ENCODE peak calls at places on chromosome 10, in seven cellular contexts. I, H, C, U, K, Y and Q are unnamed samples.

GRCh38 chr10:61793760-61794713 is 107.5 kb upstream of the ARID5B start:
- DNase-seq in H (peak), I (peak), U (no peak), C (no peak), Y (peak), K (peak), Q (no peak)

GRCh38 chr10:129320340-129320739 is 146.7 kb upstream of the MGMT start:
- DNase-seq in H (no peak), I (no peak), K (no peak), Y (no peak), U (no peak), C (no peak), Q (no peak)

GRCh38 chr10:112374724-112375541 is 1.0 kb downstream of the ACSL5 start:
- DNase-seq in K (no peak), C (peak), Y (no peak), H (no peak), U (no peak), I (no peak), Q (peak)

GRCh38 chr10:24957624-24958435 is 5.4 kb upstream of the PRTFDC1 start:
- DNase-seq in K (no peak), Y (peak), C (no peak), I (peak), H (peak), U (no peak), Q (no peak)

GRCh38 chr10:5544216-5544805 is 19.6 kb downstream of the CALML3 start:
- DNase-seq in H (no peak), Y (no peak), U (no peak), K (no peak), I (no peak), C (no peak), Q (peak)

GRCh38 chr10:31101123-31101522 is 69.5 kb upstream of the ZNF438 start:
- DNase-seq in C (peak), I (peak), U (peak), K (no peak), Y (peak), H (peak), Q (no peak)

GRCh38 chr10:33706746-33707145 is 372.3 kb upstream of the NRP1 start:
- DNase-seq in Y (no peak), C (no peak), H (peak), K (no peak), I (peak), U (no peak), Q (no peak)

GRCh38 chr10:78868861-78869260 is 199.9 kb upstream of the ZMIZ1 start:
- DNase-seq in H (no peak), U (no peak), C (no peak), K (no peak), I (no peak), Y (no peak), Q (no peak)

GRCh38 chr10:114304566-114305421 is 65.7 kb downstream of the VWA2 start:
- DNase-seq in U (peak), K (peak), C (peak), I (no peak), Y (peak), H (no peak), Q (no peak)

GRCh38 chr10:112946649-112947048 is 3.4 kb upstream of the TCF7L2 start:
- DNase-seq in I (no peak), Y (no peak), H (no peak), K (no peak), U (no peak), C (no peak), Q (no peak)

GRCh38 chr10:68330852-68331454 is 911 bp upstream of the HNRNPH3 start:
- DNase-seq in K (no peak), I (no peak), U (no peak), C (no peak), Y (no peak), H (peak), Q (peak)

GRCh38 chr10:5609952-5610616 is 56.3 kb downstream of the ASB13 start:
- DNase-seq in Y (no peak), K (no peak), U (no peak), H (no peak), I (no peak), C (no peak), Q (no peak)

GRCh38 chr10:49632406-49633317 is 18.8 kb downstream of the CHAT start:
- DNase-seq in H (peak), C (no peak), I (no peak), Y (no peak), U (no peak), K (no peak), Q (no peak)

GRCh38 chr10:23172846-23173548 is 19.1 kb upstream of the PTF1A start:
- DNase-seq in K (no peak), Y (no peak), U (no peak), C (no peak), I (no peak), H (no peak), Q (no peak)

GRCh38 chr10:510415-510881 is 179.0 kb downstream of the DIP2C start:
- DNase-seq in I (no peak), Y (no peak), U (no peak), C (no peak), K (no peak), H (peak), Q (no peak)

GRCh38 chr10:59465089-59465488 is 102.7 kb upstream of the FAM13C start:
- DNase-seq in H (peak), U (no peak), Y (peak), C (no peak), K (peak), I (peak), Q (no peak)

GRCh38 chr10:102113956-102114857 is 6.0 kb downstream of the LDB1 start:
- DNase-seq in Y (peak), I (no peak), K (peak), U (no peak), C (no peak), H (no peak), Q (no peak)

GRCh38 chr10:50322075-50322474 is 70.8 kb upstream of the ASAH2 start:
- DNase-seq in H (peak), Y (peak), K (no peak), U (no peak), C (no peak), I (no peak), Q (no peak)

GRCh38 chr10:74855027-74855426 is 28.6 kb downstream of the KAT6B start:
- DNase-seq in H (no peak), C (no peak), K (no peak), U (no peak), I (no peak), Y (no peak), Q (no peak)

GRCh38 chr10:93947055-93947454 is 46.7 kb upstream of the PLCE1 start:
- DNase-seq in C (no peak), Y (peak), H (peak), I (peak), U (no peak), K (no peak), Q (no peak)

GRCh38 chr10:28661035-28661434 is 16.3 kb upstream of the BAMBI start:
- DNase-seq in K (no peak), H (peak), C (no peak), Y (peak), I (peak), U (no peak), Q (no peak)

GRCh38 chr10:47359101-47359500 is 10.9 kb downstream of the RBP3 start:
- DNase-seq in H (no peak), K (no peak), C (no peak), Y (no peak), U (no peak), I (no peak), Q (no peak)

GRCh38 chr10:68543004-68543918 is 15.9 kb upstream of the SLC25A16 start:
- DNase-seq in Y (peak), K (no peak), C (no peak), I (no peak), U (no peak), H (peak), Q (no peak)

GRCh38 chr10:11573497-11573896 is 38.0 kb downstream of the USP6NL start:
- DNase-seq in Y (no peak), C (no peak), U (no peak), I (peak), H (peak), K (no peak), Q (no peak)

GRCh38 chr10:6140965-6141295 is 52.1 kb downstream of the RBM17 start:
- DNase-seq in C (no peak), K (no peak), Y (no peak), H (no peak), I (no peak), U (no peak), Q (no peak)

GRCh38 chr10:42593284-42593683 is 45.1 kb downstream of the ZNF33B start:
- DNase-seq in Y (no peak), H (no peak), K (no peak), I (no peak), C (no peak), U (no peak), Q (no peak)

GRCh38 chr10:11757452-11757819 is 15.3 kb downstream of the ECHDC3 start:
- DNase-seq in H (peak), C (no peak), Y (peak), I (peak), K (peak), U (no peak), Q (peak)

GRCh38 chr10:3141361-3142005 is 31.1 kb downstream of the PITRM1 start:
- DNase-seq in Y (no peak), C (no peak), I (no peak), U (no peak), H (peak), K (no peak), Q (no peak)